ENCODE peak calls at places on chromosomes 4 and X, in seven cellular contexts. A, I, B, Z, S, K and R are unnamed samples.

GRCh38 chrX:119466970-119467369 is 1.3 kb upstream of the SLC25A5 start:
- DNase-seq in I (no peak), K (no peak), Z (no peak), B (no peak), A (no peak), S (no peak), R (no peak)

GRCh38 chrX:94058728-94059382 is 384.8 kb downstream of the FAM133A start:
- DNase-seq in B (no peak), A (peak), Z (no peak), I (no peak), S (no peak), K (no peak), R (no peak)

GRCh38 chr4:147318581-147318980 is 162.3 kb upstream of the EDNRA start:
- DNase-seq in K (no peak), I (no peak), B (no peak), S (no peak), A (no peak), Z (no peak), R (no peak)

GRCh38 chr4:185183622-185184281 is 20.0 kb downstream of the CFAP97 start:
- DNase-seq in S (no peak), Z (peak), A (peak), K (peak), B (peak), I (peak), R (no peak)

GRCh38 chrX:28058906-28059305 is 77.7 kb upstream of the DCAF8L1 start:
- DNase-seq in I (peak), Z (no peak), A (no peak), B (no peak), S (no peak), K (no peak), R (no peak)

GRCh38 chrX:63299596-63299995 is 51.5 kb downstream of the SPIN4 start:
- DNase-seq in Z (no peak), S (no peak), K (no peak), A (no peak), B (no peak), I (no peak), R (no peak)

GRCh38 chr4:99378876-99379275 is 26.3 kb upstream of the ADH1C start:
- DNase-seq in I (no peak), K (no peak), B (no peak), A (peak), Z (no peak), S (no peak), R (no peak)

GRCh38 chrX:107596651-107597050 is 31.7 kb upstream of the PRPS1 start:
- DNase-seq in K (no peak), A (no peak), Z (no peak), B (no peak), I (no peak), S (no peak), R (no peak)

GRCh38 chr4:128386761-128387599 is 99.4 kb upstream of the PGRMC2 start:
- DNase-seq in Z (peak), K (peak), B (peak), A (no peak), S (peak), I (peak), R (no peak)

GRCh38 chr4:26476545-26476944 is 13.7 kb downstream of the CCKAR start:
- DNase-seq in A (no peak), B (no peak), K (no peak), Z (no peak), I (no peak), S (no peak), R (no peak)

GRCh38 chr4:13558881-13559280 is 14.6 kb upstream of the NKX3-2 start:
- DNase-seq in A (no peak), I (no peak), K (no peak), B (no peak), Z (no peak), S (no peak), R (no peak)

GRCh38 chr4:55866973-55867574 is 13.6 kb downstream of the EXOC1 start:
- DNase-seq in K (peak), Z (no peak), I (no peak), B (no peak), S (no peak), A (peak), R (no peak)

GRCh38 chr4:112231779-112232713 is at the start of gene AP1AR:
- DNase-seq in I (peak), S (no peak), Z (peak), A (peak), B (peak), K (peak), R (peak)

GRCh38 chrX:150567645-150568319 is 639 bp upstream of the MTM1 start:
- DNase-seq in K (no peak), Z (no peak), A (no peak), B (no peak), I (no peak), S (no peak), R (peak)
- H3K27ac ChIP-seq in K (no peak), Z (peak), A (peak), B (no peak), I (peak), S (peak), R (peak)

GRCh38 chr4:14906805-14907204 is 95.5 kb upstream of the CPEB2 start:
- DNase-seq in S (no peak), B (no peak), Z (no peak), I (no peak), A (no peak), K (no peak), R (no peak)
- TF ChIP-seq POLR2AphosphoS5 in S (no peak), B (no peak), Z (no peak), I (no peak), A (no peak), K (no peak), R (no peak)

GRCh38 chrX:314781-315595 is 3.6 kb downstream of the GTPBP6 start:
- DNase-seq in S (no peak), A (no peak), I (no peak), B (no peak), K (no peak), Z (peak), R (peak)

GRCh38 chrX:311156-312129 is 7.2 kb downstream of the GTPBP6 start:
- DNase-seq in S (no peak), Z (peak), K (no peak), I (no peak), A (no peak), B (no peak), R (peak)

GRCh38 chrX:312621-313331 is 5.8 kb downstream of the GTPBP6 start:
- DNase-seq in I (no peak), B (no peak), S (no peak), Z (peak), A (no peak), K (no peak), R (peak)

GRCh38 chrX:314049-314448 is 4.5 kb downstream of the GTPBP6 start:
- DNase-seq in K (no peak), I (no peak), A (no peak), S (no peak), Z (peak), B (no peak), R (peak)

GRCh38 chrX:313546-313945 is 5.0 kb downstream of the GTPBP6 start:
- DNase-seq in S (no peak), I (no peak), Z (peak), B (no peak), K (no peak), A (no peak), R (peak)
- H3K27ac ChIP-seq in S (no peak), I (no peak), Z (no peak), B (no peak), K (no peak), A (no peak), R (no peak)

DNA sequence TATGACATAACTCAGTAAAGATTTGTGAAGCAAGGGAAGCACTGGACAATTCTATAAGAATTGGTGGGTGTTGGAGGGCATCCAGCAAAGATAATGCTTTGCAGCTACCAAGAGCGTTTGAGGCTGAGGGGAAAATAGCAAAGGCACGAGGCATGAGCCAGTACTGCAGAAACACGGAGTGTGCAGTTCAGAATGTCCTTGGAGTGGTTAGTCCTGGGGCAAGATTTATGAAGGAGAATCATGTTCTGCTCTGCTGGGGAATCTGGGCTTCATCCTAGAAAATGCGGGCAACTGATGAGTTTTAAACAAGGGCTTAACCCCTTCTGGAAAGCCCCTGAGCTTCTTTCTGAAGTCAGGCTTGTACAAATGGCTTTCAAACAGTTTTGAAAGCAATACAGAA is 452.5 kb downstream of the IL15 start:
- DNase-seq in B (no peak), A (no peak), K (no peak), I (no peak), S (no peak), Z (peak), R (no peak)
- TF ChIP-seq POLR2AphosphoS5 in B (no peak), A (no peak), K (no peak), I (peak), S (no peak), Z (peak), R (no peak)

DNA sequence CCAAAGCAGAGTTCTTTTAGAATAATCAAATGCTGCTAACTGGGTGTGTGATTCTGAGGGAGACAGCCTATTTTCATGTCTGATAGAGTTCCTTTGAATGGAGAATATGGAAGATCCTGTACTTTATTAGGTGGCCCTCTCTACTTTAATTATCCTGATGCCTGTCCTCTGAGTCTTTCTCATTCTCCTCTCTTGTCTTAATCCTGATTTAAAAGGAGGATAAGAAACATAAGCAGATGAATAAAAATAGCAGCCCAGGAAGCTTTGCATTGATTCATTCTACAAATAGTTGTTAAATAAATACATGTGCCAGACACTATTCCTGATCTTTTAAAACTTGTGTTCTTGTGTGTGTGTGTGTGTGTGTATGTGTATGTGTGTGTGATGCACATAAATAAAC is 387.3 kb downstream of the SPRY1 start:
- DNase-seq in B (no peak), I (no peak), A (no peak), K (no peak), S (no peak), Z (no peak), R (no peak)
- H3K27ac ChIP-seq in B (no peak), I (peak), A (no peak), K (no peak), S (no peak), Z (peak), R (no peak)

DNA sequence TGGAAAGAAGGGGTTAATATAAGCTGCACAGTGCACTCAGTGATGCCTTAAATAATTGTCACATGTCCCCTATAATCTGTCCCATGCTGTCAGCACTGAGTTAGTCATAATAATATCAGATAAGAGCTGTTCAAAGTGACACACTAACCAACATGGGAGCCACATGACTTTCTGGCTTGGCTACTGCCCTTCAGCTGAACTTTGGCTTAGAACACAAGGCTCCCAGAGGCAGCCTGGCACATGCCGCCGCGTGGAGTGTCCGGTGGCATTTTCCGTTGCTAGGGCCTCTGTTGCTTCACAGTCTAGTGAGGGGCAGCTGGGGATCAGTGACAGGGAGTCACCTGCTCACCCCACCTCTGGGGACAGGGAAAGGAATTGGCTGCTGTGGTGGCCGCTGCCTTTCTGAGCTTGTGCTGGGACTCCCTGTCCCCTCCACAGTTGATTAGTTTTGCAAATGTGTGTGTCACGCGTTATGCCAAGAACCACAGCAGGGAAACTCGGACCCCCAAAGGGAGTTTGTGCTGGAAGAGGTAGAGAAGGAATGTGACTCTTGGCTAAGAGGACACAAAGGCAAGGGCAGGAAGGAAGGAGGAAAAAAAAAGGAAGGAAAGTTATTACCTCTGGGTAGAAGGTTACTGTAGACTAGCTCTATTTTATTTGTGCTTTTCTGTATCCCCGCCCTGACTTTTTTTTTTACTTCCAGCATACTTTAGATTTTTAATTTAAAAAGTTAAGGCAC is 41.1 kb upstream of the PPARGC1A start:
- DNase-seq in I (peak), S (no peak), Z (peak), K (no peak), B (peak), A (peak), R (no peak)
- TF ChIP-seq POLR2AphosphoS5 in I (no peak), S (no peak), Z (no peak), K (no peak), B (peak), A (no peak), R (peak)